ENCODE peak calls at places on chromosome 10, in six cellular contexts. One of them, this sample, is unnamed.

GRCh38 chr10:120012133-120012405 is 119.5 kb downstream of the SEC23IP start:
- DNase-seq in GDM1: no peak
- DNase-seq in mucosa of descending colon: no peak
- DNase-seq in keratinocyte: no peak
- DNase-seq in stimulated activated naive CD8-positive, alpha-beta T cell treated with anti-CD3 and anti-CD28 coated beads, Interleukin-15, amount 100 ng/mL, for 72 hours: no peak
- DNase-seq in AG20443: no peak
- DNase-seq in this sample: no peak

GRCh38 chr10:43645866-43646265 is 2.8 kb downstream of the ZNF32 start:
- DNase-seq in GDM1: no peak
- DNase-seq in mucosa of descending colon: no peak
- DNase-seq in keratinocyte: no peak
- DNase-seq in stimulated activated naive CD8-positive, alpha-beta T cell treated with anti-CD3 and anti-CD28 coated beads, Interleukin-15, amount 100 ng/mL, for 72 hours: no peak
- DNase-seq in AG20443: no peak
- DNase-seq in this sample: no peak

GRCh38 chr10:128393546-128393945 is 267.3 kb upstream of the MKI67 start:
- DNase-seq in GDM1: no peak
- DNase-seq in mucosa of descending colon: no peak
- DNase-seq in keratinocyte: no peak
- DNase-seq in stimulated activated naive CD8-positive, alpha-beta T cell treated with anti-CD3 and anti-CD28 coated beads, Interleukin-15, amount 100 ng/mL, for 72 hours: no peak
- DNase-seq in AG20443: no peak
- DNase-seq in this sample: no peak

GRCh38 chr10:121823993-121824463 is 103.8 kb downstream of the ATE1 start:
- DNase-seq in GDM1: peak
- DNase-seq in mucosa of descending colon: no peak
- DNase-seq in keratinocyte: no peak
- DNase-seq in stimulated activated naive CD8-positive, alpha-beta T cell treated with anti-CD3 and anti-CD28 coated beads, Interleukin-15, amount 100 ng/mL, for 72 hours: no peak
- DNase-seq in AG20443: peak
- DNase-seq in this sample: peak

GRCh38 chr10:3095373-3096139 is 28.2 kb downstream of the PFKP start:
- DNase-seq in GDM1: peak
- DNase-seq in mucosa of descending colon: no peak
- DNase-seq in keratinocyte: peak
- DNase-seq in stimulated activated naive CD8-positive, alpha-beta T cell treated with anti-CD3 and anti-CD28 coated beads, Interleukin-15, amount 100 ng/mL, for 72 hours: peak
- DNase-seq in AG20443: peak
- DNase-seq in this sample: peak

GRCh38 chr10:101291254-101292193 is 62.3 kb upstream of the LBX1 start:
- DNase-seq in GDM1: peak
- DNase-seq in mucosa of descending colon: no peak
- DNase-seq in keratinocyte: no peak
- DNase-seq in stimulated activated naive CD8-positive, alpha-beta T cell treated with anti-CD3 and anti-CD28 coated beads, Interleukin-15, amount 100 ng/mL, for 72 hours: peak
- DNase-seq in AG20443: peak
- DNase-seq in this sample: peak

GRCh38 chr10:100968037-100968736 is 1.1 kb upstream of the SEMA4G start:
- DNase-seq in GDM1: no peak
- DNase-seq in mucosa of descending colon: no peak
- DNase-seq in keratinocyte: no peak
- DNase-seq in stimulated activated naive CD8-positive, alpha-beta T cell treated with anti-CD3 and anti-CD28 coated beads, Interleukin-15, amount 100 ng/mL, for 72 hours: no peak
- DNase-seq in AG20443: no peak
- DNase-seq in this sample: no peak

GRCh38 chr10:71748671-71749191 is 24.6 kb downstream of the VSIR start:
- DNase-seq in GDM1: peak
- DNase-seq in mucosa of descending colon: peak
- DNase-seq in keratinocyte: no peak
- DNase-seq in stimulated activated naive CD8-positive, alpha-beta T cell treated with anti-CD3 and anti-CD28 coated beads, Interleukin-15, amount 100 ng/mL, for 72 hours: peak
- DNase-seq in AG20443: no peak
- DNase-seq in this sample: no peak

This sample was measured in adipocyte.